ENCODE peak calls at places on chromosomes 3 and 15, in ten cellular contexts. R is esophagus squamous epithelium, M is natural killer cell, H is epithelial cell of esophagus, J is right atrium auricular region, Z is AG09309, O is keratinocyte, N is neural progenitor cell, C is body of pancreas, T is thoracic aorta. I is an unnamed sample.
A peak's percentile ranks its signal among the peaks of the same experiment; 100 is the strongest.

GRCh38 chr3:188830955-188831354 is 340.8 kb upstream of the TPRG1 start:
- DNase-seq in R (no peak), M (no peak), H (no peak), J (no peak), Z (no peak), O (no peak), N (no peak), C (peak; percentile 13), T (no peak), I (no peak)

GRCh38 chr15:74302821-74303359 is 64.6 kb downstream of the CYP11A1 start:
- DNase-seq in R (no peak), M (no peak), H (peak; percentile 48), J (no peak), Z (no peak), O (no peak), N (peak; percentile 80), C (peak; percentile 41), T (no peak), I (peak; percentile 83)

GRCh38 chr3:44642337-44642736 is 6.2 kb upstream of the ZNF35 start:
- DNase-seq in R (no peak), M (no peak), H (no peak), J (no peak), Z (no peak), O (no peak), N (no peak), C (no peak), T (no peak), I (no peak)

GRCh38 chr3:8501388-8502131 is at the start of gene LMCD1:
- DNase-seq in R (peak; percentile 52), M (peak; percentile 77), H (peak; percentile 95), J (peak; percentile 97), Z (peak; percentile 78), O (no peak), N (peak; percentile 97), C (peak; percentile 96), T (peak; percentile 81), I (peak; percentile 58)

GRCh38 chr3:14128724-14129123 is 3.9 kb downstream of the TMEM43 start:
- DNase-seq in R (no peak), M (no peak), H (no peak), J (no peak), Z (no peak), O (no peak), N (no peak), C (no peak), T (no peak), I (no peak)

GRCh38 chr3:194573680-194574437 is 59.4 kb downstream of the TMEM44 start:
- DNase-seq in R (no peak), M (no peak), H (peak; percentile 48), J (no peak), Z (no peak), O (no peak), N (peak; percentile 76), C (peak; percentile 40), T (no peak), I (peak; percentile 68)

GRCh38 chr3:35635931-35636683 is 3.2 kb upstream of the ARPP21 start:
- DNase-seq in R (no peak), M (no peak), H (no peak), J (no peak), Z (no peak), O (no peak), N (no peak), C (no peak), T (no peak), I (no peak)

GRCh38 chr3:32460031-32460749 is 42.5 kb downstream of the CMTM6 start:
- DNase-seq in R (no peak), M (peak; percentile 42), H (peak; percentile 60), J (peak; percentile 34), Z (no peak), O (no peak), N (peak; percentile 90), C (no peak), T (no peak), I (no peak)

GRCh38 chr3:15205934-15206661 is at the start of gene CAPN7:
- DNase-seq in R (no peak), M (peak; percentile 97), H (peak; percentile 95), J (peak; percentile 95), Z (peak; percentile 69), O (peak; percentile 36), N (peak; percentile 94), C (peak; percentile 99), T (peak; percentile 74), I (peak; percentile 65)

GRCh38 chr3:25288416-25288815 is 139.6 kb upstream of the RARB start:
- DNase-seq in R (no peak), M (no peak), H (no peak), J (no peak), Z (no peak), O (no peak), N (no peak), C (no peak), T (no peak), I (no peak)

GRCh38 chr15:32670624-32671022 is 29.1 kb downstream of the SCG5 start:
- DNase-seq in R (no peak), M (no peak), H (no peak), J (no peak), Z (no peak), O (no peak), N (no peak), C (no peak), T (no peak), I (no peak)

GRCh38 chr3:39460677-39461076 is 6.8 kb upstream of the MOBP start:
- DNase-seq in R (no peak), M (no peak), H (no peak), J (no peak), Z (no peak), O (no peak), N (no peak), C (no peak), T (no peak), I (no peak)

GRCh38 chr3:170418422-170419300 is at the start of gene CLDN11:
- DNase-seq in R (no peak), M (no peak), H (peak; percentile 18), J (no peak), Z (no peak), O (no peak), N (peak; percentile 85), C (peak; percentile 31), T (no peak), I (peak; percentile 95)

GRCh38 chr3:50204804-50205718 is at the start of gene SLC38A3:
- DNase-seq in R (no peak), M (no peak), H (no peak), J (no peak), Z (no peak), O (no peak), N (peak; percentile 91), C (peak; percentile 79), T (no peak), I (peak; percentile 96)

DNA sequence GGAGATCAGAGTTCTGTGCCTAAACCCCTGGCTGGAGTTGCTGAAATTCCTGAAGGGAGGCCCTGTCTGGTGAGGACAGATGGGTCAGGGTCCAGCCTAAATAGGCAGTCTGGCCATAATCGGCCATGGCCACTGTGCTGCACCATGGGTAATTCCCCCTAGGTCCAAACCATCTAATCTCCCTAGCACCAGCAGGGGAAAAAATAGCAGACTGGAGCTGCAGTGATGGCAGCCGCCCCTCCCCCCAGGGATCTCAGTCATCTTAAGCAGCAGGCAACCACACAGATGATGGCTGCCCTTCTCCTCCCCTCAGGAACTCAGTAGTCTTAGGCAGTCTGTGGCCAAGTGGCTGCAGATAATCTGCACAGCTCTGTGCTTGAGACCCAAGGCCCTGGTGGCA is 68.4 kb upstream of the CD96 start:
- DNase-seq in R (no peak), M (no peak), H (no peak), J (no peak), Z (no peak), O (no peak), N (peak; percentile 16), C (no peak), T (no peak), I (no peak)
- TF ChIP-seq CTCF in R (no peak), M (no peak), H (no peak), J (no peak), Z (no peak), O (no peak), N (peak; percentile 14), C (no peak), T (no peak), I (peak; percentile 6)

GRCh38 chr3:37544105-37544504 is 317.6 kb upstream of the CTDSPL start:
- DNase-seq in R (no peak), M (no peak), H (no peak), J (no peak), Z (no peak), O (no peak), N (no peak), C (no peak), T (no peak), I (no peak)

GRCh38 chr3:37543692-37544091 is 318.0 kb upstream of the CTDSPL start:
- DNase-seq in R (no peak), M (no peak), H (peak; percentile 21), J (no peak), Z (no peak), O (no peak), N (peak; percentile 60), C (no peak), T (no peak), I (no peak)

GRCh38 chr3:37545479-37545878 is 316.2 kb upstream of the CTDSPL start:
- DNase-seq in R (no peak), M (no peak), H (no peak), J (peak; percentile 67), Z (no peak), O (no peak), N (no peak), C (no peak), T (no peak), I (no peak)

GRCh38 chr3:37544869-37545352 is 316.8 kb upstream of the CTDSPL start:
- DNase-seq in R (no peak), M (no peak), H (no peak), J (no peak), Z (no peak), O (no peak), N (no peak), C (no peak), T (no peak), I (no peak)

GRCh38 chr3:37546876-37547275 is 314.8 kb upstream of the CTDSPL start:
- DNase-seq in R (no peak), M (no peak), H (peak; percentile 45), J (peak; percentile 68), Z (no peak), O (no peak), N (peak; percentile 58), C (no peak), T (no peak), I (no peak)
- TF ChIP-seq CTCF in R (peak; percentile 29), M (no peak), H (peak; percentile 34), J (peak; percentile 59), Z (peak; percentile 16), O (no peak), N (peak; percentile 37), C (no peak), T (peak; percentile 28), I (peak; percentile 39)

GRCh38 chr3:139421034-139421433 is 31.6 kb upstream of the COPB2 start:
- DNase-seq in R (no peak), M (no peak), H (no peak), J (no peak), Z (no peak), O (no peak), N (no peak), C (no peak), T (no peak), I (no peak)
- TF ChIP-seq CTCF in R (no peak), M (no peak), H (no peak), J (no peak), Z (no peak), O (no peak), N (no peak), C (no peak), T (no peak), I (no peak)

DNA sequence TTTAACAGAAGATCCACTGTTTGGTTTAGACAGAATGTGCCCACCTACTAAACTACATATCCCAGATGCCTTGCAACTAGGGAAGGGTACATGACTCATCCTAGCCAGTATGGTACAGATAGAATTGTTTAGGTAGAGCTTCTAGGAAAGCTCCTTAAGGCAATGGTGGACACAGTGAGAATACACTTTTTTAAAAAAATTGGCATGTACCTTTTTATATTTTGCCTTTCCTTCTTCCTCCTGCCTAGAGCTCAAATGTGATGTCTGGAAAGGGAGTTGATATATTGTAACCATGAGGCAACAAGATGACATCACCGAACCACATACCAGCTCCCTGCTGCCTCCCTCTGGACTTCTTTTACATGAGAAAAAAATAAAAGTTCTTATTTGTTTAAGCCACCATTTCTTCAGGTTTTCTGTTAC is 14.4 kb upstream of the C3orf80 start:
- DNase-seq in R (no peak), M (no peak), H (peak; percentile 71), J (no peak), Z (peak; percentile 28), O (no peak), N (no peak), C (peak; percentile 35), T (no peak), I (no peak)
- TF ChIP-seq CTCF in R (peak; percentile 41), M (no peak), H (peak; percentile 41), J (no peak), Z (peak; percentile 43), O (peak; percentile 30), N (peak; percentile 33), C (peak; percentile 26), T (no peak), I (peak; percentile 8)